ENCODE peak calls at places on chromosome 14, in ten cellular contexts. One of them, this sample, is unnamed.

GRCh38 chr14:101077511-101078074 is 174.1 kb upstream of the RTL1 start:
- DNase-seq in RPMI8226: no peak
- DNase-seq in heart left ventricle: no peak
- DNase-seq in dermis blood vessel endothelial cell: peak; percentile 72
- DNase-seq in breast epithelium: peak; percentile 16
- DNase-seq in colonic mucosa: peak; percentile 9
- DNase-seq in tibial artery: no peak
- DNase-seq in mesendoderm: peak; percentile 87
- DNase-seq in NCI-H1105: peak; percentile 72
- DNase-seq in H9: peak; percentile 88
- DNase-seq in this sample: no peak

GRCh38 chr14:91255026-91255695 is 10.7 kb upstream of the GPR68 start:
- DNase-seq in RPMI8226: no peak
- DNase-seq in mesendoderm: peak; percentile 36
- DNase-seq in H9: no peak
- DNase-seq in NCI-H1105: no peak
- DNase-seq in heart left ventricle: no peak
- DNase-seq in colonic mucosa: no peak
- DNase-seq in breast epithelium: no peak
- DNase-seq in dermis blood vessel endothelial cell: no peak
- DNase-seq in tibial artery: no peak
- DNase-seq in this sample: no peak

GRCh38 chr14:77763978-77764377 is 3.0 kb upstream of the SNW1 start:
- DNase-seq in dermis blood vessel endothelial cell: no peak
- DNase-seq in tibial artery: no peak
- DNase-seq in colonic mucosa: no peak
- DNase-seq in heart left ventricle: no peak
- DNase-seq in mesendoderm: no peak
- DNase-seq in H9: no peak
- DNase-seq in RPMI8226: no peak
- DNase-seq in breast epithelium: no peak
- DNase-seq in NCI-H1105: no peak
- DNase-seq in this sample: no peak

GRCh38 chr14:76576047-76576741 is 185.1 kb upstream of the VASH1 start:
- DNase-seq in breast epithelium: no peak
- DNase-seq in NCI-H1105: peak; percentile 68
- DNase-seq in colonic mucosa: no peak
- DNase-seq in mesendoderm: no peak
- DNase-seq in tibial artery: no peak
- DNase-seq in RPMI8226: no peak
- DNase-seq in dermis blood vessel endothelial cell: peak; percentile 79
- DNase-seq in H9: no peak
- DNase-seq in heart left ventricle: no peak
- DNase-seq in this sample: no peak

GRCh38 chr14:102171173-102172020 is 31.7 kb downstream of the WDR20 start:
- DNase-seq in heart left ventricle: no peak
- DNase-seq in dermis blood vessel endothelial cell: no peak
- DNase-seq in NCI-H1105: no peak
- DNase-seq in mesendoderm: no peak
- DNase-seq in colonic mucosa: no peak
- DNase-seq in RPMI8226: no peak
- DNase-seq in breast epithelium: no peak
- DNase-seq in H9: no peak
- DNase-seq in tibial artery: no peak
- DNase-seq in this sample: no peak

GRCh38 chr14:77681196-77682157 is 26.3 kb downstream of the ALKBH1 start:
- DNase-seq in H9: no peak
- DNase-seq in breast epithelium: no peak
- DNase-seq in tibial artery: no peak
- DNase-seq in RPMI8226: no peak
- DNase-seq in NCI-H1105: no peak
- DNase-seq in mesendoderm: no peak
- DNase-seq in colonic mucosa: peak; percentile 78
- DNase-seq in heart left ventricle: no peak
- DNase-seq in dermis blood vessel endothelial cell: peak; percentile 14
- DNase-seq in this sample: no peak

GRCh38 chr14:100027771-100028490 is 37.3 kb upstream of the EVL start:
- DNase-seq in H9: no peak
- DNase-seq in colonic mucosa: no peak
- DNase-seq in breast epithelium: no peak
- DNase-seq in NCI-H1105: no peak
- DNase-seq in mesendoderm: no peak
- DNase-seq in dermis blood vessel endothelial cell: no peak
- DNase-seq in RPMI8226: no peak
- DNase-seq in tibial artery: no peak
- DNase-seq in heart left ventricle: no peak
- DNase-seq in this sample: no peak

GRCh38 chr14:21168055-21168454 is 12.2 kb upstream of the OR5AU1 start:
- DNase-seq in heart left ventricle: no peak
- DNase-seq in dermis blood vessel endothelial cell: no peak
- DNase-seq in NCI-H1105: no peak
- DNase-seq in breast epithelium: no peak
- DNase-seq in mesendoderm: no peak
- DNase-seq in RPMI8226: no peak
- DNase-seq in H9: no peak
- DNase-seq in colonic mucosa: no peak
- DNase-seq in tibial artery: no peak
- DNase-seq in this sample: no peak

GRCh38 chr14:69953266-69953905 is 74.2 kb downstream of the SMOC1 start:
- DNase-seq in RPMI8226: no peak
- DNase-seq in colonic mucosa: no peak
- DNase-seq in tibial artery: no peak
- DNase-seq in dermis blood vessel endothelial cell: no peak
- DNase-seq in mesendoderm: no peak
- DNase-seq in heart left ventricle: no peak
- DNase-seq in NCI-H1105: no peak
- DNase-seq in H9: no peak
- DNase-seq in breast epithelium: no peak
- DNase-seq in this sample: no peak

GRCh38 chr14:20578784-20579502 is 8.9 kb downstream of the RNASE11 start:
- DNase-seq in H9: no peak
- DNase-seq in colonic mucosa: no peak
- DNase-seq in heart left ventricle: no peak
- DNase-seq in NCI-H1105: no peak
- DNase-seq in dermis blood vessel endothelial cell: no peak
- DNase-seq in mesendoderm: no peak
- DNase-seq in tibial artery: no peak
- DNase-seq in breast epithelium: no peak
- DNase-seq in RPMI8226: no peak
- DNase-seq in this sample: no peak

GRCh38 chr14:101584049-101584859 is 23.0 kb downstream of the DIO3 start:
- DNase-seq in NCI-H1105: no peak
- DNase-seq in colonic mucosa: no peak
- DNase-seq in heart left ventricle: peak; percentile 2
- DNase-seq in H9: no peak
- DNase-seq in breast epithelium: no peak
- DNase-seq in RPMI8226: no peak
- DNase-seq in dermis blood vessel endothelial cell: no peak
- DNase-seq in mesendoderm: no peak
- DNase-seq in tibial artery: peak; percentile 70
- DNase-seq in this sample: peak; percentile 57

GRCh38 chr14:65788876-65789859 is 376.6 kb downstream of the FUT8 start:
- DNase-seq in heart left ventricle: no peak
- DNase-seq in NCI-H1105: no peak
- DNase-seq in tibial artery: no peak
- DNase-seq in H9: no peak
- DNase-seq in breast epithelium: no peak
- DNase-seq in colonic mucosa: no peak
- DNase-seq in RPMI8226: no peak
- DNase-seq in mesendoderm: peak; percentile 23
- DNase-seq in dermis blood vessel endothelial cell: no peak
- DNase-seq in this sample: no peak

GRCh38 chr14:104886690-104887622 is 21.9 kb downstream of the CEP170B start:
- DNase-seq in colonic mucosa: peak; percentile 17
- DNase-seq in RPMI8226: no peak
- DNase-seq in dermis blood vessel endothelial cell: no peak
- DNase-seq in breast epithelium: no peak
- DNase-seq in tibial artery: peak; percentile 66
- DNase-seq in H9: no peak
- DNase-seq in NCI-H1105: no peak
- DNase-seq in mesendoderm: no peak
- DNase-seq in heart left ventricle: peak; percentile 26
- DNase-seq in this sample: no peak

GRCh38 chr14:101364503-101365328 is 196.6 kb upstream of the DIO3 start:
- DNase-seq in colonic mucosa: peak; percentile 49
- DNase-seq in breast epithelium: peak; percentile 78
- DNase-seq in H9: no peak
- DNase-seq in NCI-H1105: no peak
- DNase-seq in RPMI8226: no peak
- DNase-seq in tibial artery: peak; percentile 94
- DNase-seq in dermis blood vessel endothelial cell: no peak
- DNase-seq in mesendoderm: no peak
- DNase-seq in heart left ventricle: no peak
- DNase-seq in this sample: no peak

GRCh38 chr14:94043756-94044475 is 17.8 kb downstream of the OTUB2 start:
- DNase-seq in breast epithelium: no peak
- DNase-seq in H9: no peak
- DNase-seq in dermis blood vessel endothelial cell: no peak
- DNase-seq in NCI-H1105: no peak
- DNase-seq in tibial artery: peak; percentile 49
- DNase-seq in RPMI8226: no peak
- DNase-seq in mesendoderm: no peak
- DNase-seq in heart left ventricle: no peak
- DNase-seq in colonic mucosa: no peak
- DNase-seq in this sample: no peak

GRCh38 chr14:49997991-49998390 is 105.1 kb downstream of the ARF6 start:
- DNase-seq in H9: no peak
- DNase-seq in RPMI8226: no peak
- DNase-seq in breast epithelium: no peak
- DNase-seq in heart left ventricle: no peak
- DNase-seq in dermis blood vessel endothelial cell: no peak
- DNase-seq in tibial artery: no peak
- DNase-seq in colonic mucosa: no peak
- DNase-seq in NCI-H1105: no peak
- DNase-seq in mesendoderm: no peak
- DNase-seq in this sample: no peak

GRCh38 chr14:82710257-82710841 is 1176.7 kb upstream of the SEL1L start:
- DNase-seq in NCI-H1105: peak; percentile 5
- DNase-seq in dermis blood vessel endothelial cell: peak; percentile 68
- DNase-seq in colonic mucosa: peak; percentile 54
- DNase-seq in tibial artery: no peak
- DNase-seq in breast epithelium: peak; percentile 23
- DNase-seq in mesendoderm: peak; percentile 76
- DNase-seq in H9: peak; percentile 76
- DNase-seq in heart left ventricle: peak; percentile 32
- DNase-seq in RPMI8226: peak; percentile 62
- DNase-seq in this sample: no peak

GRCh38 chr14:85415015-85415712 is 114.8 kb upstream of the FLRT2 start:
- DNase-seq in RPMI8226: peak; percentile 3
- DNase-seq in mesendoderm: peak; percentile 81
- DNase-seq in breast epithelium: peak; percentile 65
- DNase-seq in tibial artery: no peak
- DNase-seq in H9: peak; percentile 58
- DNase-seq in heart left ventricle: peak; percentile 52
- DNase-seq in NCI-H1105: peak; percentile 58
- DNase-seq in colonic mucosa: peak; percentile 20
- DNase-seq in dermis blood vessel endothelial cell: peak; percentile 85
- DNase-seq in this sample: peak; percentile 68

GRCh38 chr14:60327447-60328331 is 78.7 kb downstream of the PPM1A start:
- DNase-seq in breast epithelium: no peak
- DNase-seq in tibial artery: no peak
- DNase-seq in NCI-H1105: peak; percentile 77
- DNase-seq in heart left ventricle: peak; percentile 29
- DNase-seq in RPMI8226: peak; percentile 79
- DNase-seq in mesendoderm: peak; percentile 35
- DNase-seq in colonic mucosa: peak; percentile 51
- DNase-seq in H9: peak; percentile 51
- DNase-seq in dermis blood vessel endothelial cell: peak; percentile 7
- DNase-seq in this sample: no peak

GRCh38 chr14:97401714-97402113 is 604.5 kb downstream of the VRK1 start:
- DNase-seq in RPMI8226: no peak
- DNase-seq in H9: no peak
- DNase-seq in colonic mucosa: no peak
- DNase-seq in NCI-H1105: no peak
- DNase-seq in dermis blood vessel endothelial cell: no peak
- DNase-seq in breast epithelium: no peak
- DNase-seq in heart left ventricle: no peak
- DNase-seq in mesendoderm: no peak
- DNase-seq in tibial artery: no peak
- DNase-seq in this sample: no peak

GRCh38 chr14:21268612-21269251 is 510 bp downstream of the HNRNPC start:
- DNase-seq in dermis blood vessel endothelial cell: peak; percentile 83
- DNase-seq in breast epithelium: peak; percentile 48
- DNase-seq in colonic mucosa: peak; percentile 45
- DNase-seq in heart left ventricle: no peak
- DNase-seq in RPMI8226: peak; percentile 63
- DNase-seq in NCI-H1105: peak; percentile 36
- DNase-seq in mesendoderm: peak; percentile 83
- DNase-seq in tibial artery: no peak
- DNase-seq in H9: no peak
- DNase-seq in this sample: no peak

GRCh38 chr14:92513204-92513965 is at the start of gene RIN3:
- DNase-seq in RPMI8226: no peak
- DNase-seq in tibial artery: no peak
- DNase-seq in mesendoderm: peak; percentile 81
- DNase-seq in dermis blood vessel endothelial cell: peak; percentile 75
- DNase-seq in NCI-H1105: no peak
- DNase-seq in heart left ventricle: peak; percentile 69
- DNase-seq in H9: peak; percentile 72
- DNase-seq in colonic mucosa: peak; percentile 52
- DNase-seq in breast epithelium: no peak
- DNase-seq in this sample: no peak

GRCh38 chr14:23572841-23573240 is 5.2 kb upstream of the AP1G2 start:
- DNase-seq in dermis blood vessel endothelial cell: no peak
- DNase-seq in colonic mucosa: peak; percentile 24
- DNase-seq in tibial artery: no peak
- DNase-seq in heart left ventricle: no peak
- DNase-seq in mesendoderm: no peak
- DNase-seq in NCI-H1105: no peak
- DNase-seq in RPMI8226: no peak
- DNase-seq in H9: no peak
- DNase-seq in breast epithelium: no peak
- DNase-seq in this sample: no peak

GRCh38 chr14:102076793-102077759 is 9.8 kb downstream of the HSP90AA1 start:
- DNase-seq in heart left ventricle: no peak
- DNase-seq in RPMI8226: no peak
- DNase-seq in mesendoderm: no peak
- DNase-seq in NCI-H1105: no peak
- DNase-seq in breast epithelium: no peak
- DNase-seq in colonic mucosa: no peak
- DNase-seq in tibial artery: no peak
- DNase-seq in dermis blood vessel endothelial cell: no peak
- DNase-seq in H9: peak; percentile 47
- DNase-seq in this sample: no peak

GRCh38 chr14:51095854-51096823 is 1.2 kb upstream of the TRIM9 start:
- DNase-seq in mesendoderm: peak; percentile 26
- DNase-seq in colonic mucosa: peak; percentile 33
- DNase-seq in heart left ventricle: no peak
- DNase-seq in dermis blood vessel endothelial cell: peak; percentile 4
- DNase-seq in NCI-H1105: no peak
- DNase-seq in tibial artery: no peak
- DNase-seq in RPMI8226: no peak
- DNase-seq in breast epithelium: no peak
- DNase-seq in H9: peak; percentile 30
- DNase-seq in this sample: no peak

GRCh38 chr14:52286659-52287649 is 19.5 kb downstream of the PTGDR start:
- DNase-seq in tibial artery: no peak
- DNase-seq in RPMI8226: no peak
- DNase-seq in H9: no peak
- DNase-seq in heart left ventricle: no peak
- DNase-seq in colonic mucosa: no peak
- DNase-seq in NCI-H1105: no peak
- DNase-seq in breast epithelium: no peak
- DNase-seq in dermis blood vessel endothelial cell: no peak
- DNase-seq in mesendoderm: no peak
- DNase-seq in this sample: no peak

GRCh38 chr14:94058128-94058673 is 22.8 kb downstream of the DDX24 start:
- DNase-seq in H9: no peak
- DNase-seq in colonic mucosa: no peak
- DNase-seq in mesendoderm: no peak
- DNase-seq in NCI-H1105: no peak
- DNase-seq in dermis blood vessel endothelial cell: no peak
- DNase-seq in tibial artery: no peak
- DNase-seq in breast epithelium: no peak
- DNase-seq in RPMI8226: no peak
- DNase-seq in heart left ventricle: no peak
- DNase-seq in this sample: no peak

GRCh38 chr14:86788229-86788628 is 1204.8 kb downstream of the GALC start:
- DNase-seq in NCI-H1105: no peak
- DNase-seq in H9: no peak
- DNase-seq in dermis blood vessel endothelial cell: no peak
- DNase-seq in RPMI8226: no peak
- DNase-seq in mesendoderm: no peak
- DNase-seq in heart left ventricle: no peak
- DNase-seq in colonic mucosa: no peak
- DNase-seq in tibial artery: no peak
- DNase-seq in breast epithelium: no peak
- DNase-seq in this sample: no peak

This sample was measured in BJ.